ENCODE peak calls at places on chromosomes 12 and 14, in four cellular contexts. X, P, Y and R are unnamed samples.

GRCh38 chr12:110343114-110343513 is 60.4 kb downstream of the ANAPC7 start:
- DNase-seq in X (no peak), P (no peak), Y (no peak), R (no peak)

GRCh38 chr14:38138581-38139138 is 69.0 kb upstream of the SSTR1 start:
- DNase-seq in P (no peak), X (no peak), Y (no peak), R (no peak)

GRCh38 chr12:20455001-20455706 is 86.8 kb downstream of the PDE3A start:
- DNase-seq in X (no peak), Y (no peak), P (no peak), R (no peak)

GRCh38 chr12:16726879-16727278 is 120.9 kb upstream of the LMO3 start:
- DNase-seq in X (peak), P (no peak), Y (no peak), R (no peak)

GRCh38 chr12:3453947-3454675 is 36.9 kb upstream of the PRMT8 start:
- DNase-seq in Y (no peak), P (peak), X (peak), R (peak)

GRCh38 chr14:103231376-103232019 is 102.5 kb upstream of the EIF5 start:
- DNase-seq in X (no peak), Y (no peak), P (no peak), R (no peak)

GRCh38 chr12:100356646-100357223 is at the start of gene SLC17A8:
- DNase-seq in P (no peak), X (peak), Y (no peak), R (no peak)

GRCh38 chr12:42222724-42223123 is 15.3 kb downstream of the YAF2 start:
- DNase-seq in X (no peak), P (no peak), Y (no peak), R (no peak)